ENCODE peak calls at places on chromosomes 1 and 21, in ten cellular contexts. A is NCI-H1048; E is AG09309; Y is activated naive CD8-positive, alpha-beta T cell treated with anti-CD3 and anti-CD28 coated beads, Interleukin-2, amount 50 U/mL, for 24 hours; L is stimulated activated CD4-positive, alpha-beta T cell treated with anti-CD3 and anti-CD28 coated beads, Interleukin-2, amount 100 ng/mL, for 48 hours; Q is GM23248; U is progenitor cell of endocrine pancreas; V is iris pigment epithelial cell; Z is ELR; F is foreskin fibroblast. H is an unnamed sample.

GRCh38 chr1:92299477-92300125 is 742 bp downstream of the RPAP2 start:
- DNase-seq in E (no peak), F (no peak), Z (peak), A (no peak), L (no peak), U (no peak), V (peak), Y (no peak), Q (peak), H (no peak)

GRCh38 chr21:26798856-26799751 is 46.1 kb downstream of the ADAMTS1 start:
- DNase-seq in U (no peak), Y (no peak), F (peak), Z (peak), Q (no peak), V (peak), L (no peak), E (no peak), A (no peak), H (no peak)

GRCh38 chr1:221429262-221429661 is 312.6 kb downstream of the DUSP10 start:
- DNase-seq in L (no peak), Q (peak), F (peak), A (no peak), Z (peak), Y (no peak), U (no peak), V (peak), E (no peak), H (no peak)

GRCh38 chr1:89262643-89263042 is 10.0 kb downstream of the GBP5 start:
- DNase-seq in Z (peak), Q (peak), E (peak), V (peak), U (no peak), Y (no peak), L (no peak), F (peak), A (no peak), H (no peak)

GRCh38 chr1:246582301-246583055 is 16.2 kb downstream of the CNST start:
- DNase-seq in U (no peak), E (no peak), A (no peak), Y (no peak), V (no peak), F (no peak), Z (no peak), Q (no peak), L (no peak), H (no peak)

GRCh38 chr1:162537216-162537615 is 24.3 kb upstream of the UAP1 start:
- DNase-seq in A (no peak), U (no peak), F (no peak), Z (no peak), Q (peak), E (no peak), V (no peak), L (no peak), Y (no peak), H (no peak)

GRCh38 chr1:155941845-155942507 is 538 bp downstream of the RXFP4 start:
- DNase-seq in U (no peak), Q (peak), L (no peak), E (no peak), Z (no peak), V (no peak), A (no peak), Y (no peak), F (peak), H (no peak)

GRCh38 chr1:98102369-98103030 is 181.7 kb upstream of the DPYD start:
- DNase-seq in E (no peak), U (no peak), A (no peak), Y (no peak), F (peak), Q (peak), L (no peak), Z (peak), V (peak), H (no peak)

GRCh38 chr1:58654322-58654721 is 45.5 kb downstream of the MYSM1 start:
- DNase-seq in V (no peak), U (no peak), E (no peak), A (no peak), Z (no peak), L (no peak), Y (no peak), F (no peak), Q (no peak), H (no peak)

GRCh38 chr1:25743164-25744139 is 56.5 kb upstream of the SELENON start:
- DNase-seq in A (no peak), V (peak), F (peak), Q (peak), E (no peak), U (no peak), Z (no peak), L (no peak), Y (no peak), H (no peak)

GRCh38 chr1:156499703-156500577 is 635 bp downstream of the MEF2D start:
- DNase-seq in A (no peak), L (no peak), Z (peak), Y (peak), U (peak), F (peak), V (no peak), Q (peak), E (no peak), H (peak)

GRCh38 chr1:203600782-203601513 is 25.7 kb upstream of the ATP2B4 start:
- DNase-seq in Q (peak), E (no peak), A (no peak), F (no peak), U (no peak), V (no peak), L (no peak), Y (no peak), Z (peak), H (no peak)

GRCh38 chr1:8055973-8056372 is 29.9 kb upstream of the ERRFI1 start:
- DNase-seq in V (peak), Q (peak), L (no peak), Z (peak), E (peak), F (peak), U (no peak), A (no peak), Y (no peak), H (no peak)

GRCh38 chr1:1781526-1781903 is 3.2 kb upstream of the NADK start:
- DNase-seq in Q (peak), V (no peak), F (peak), E (no peak), A (no peak), Y (no peak), U (no peak), L (no peak), Z (no peak), H (no peak)

GRCh38 chr1:186896211-186896610 is 67.5 kb downstream of the PLA2G4A start:
- DNase-seq in U (no peak), V (peak), Q (peak), E (no peak), A (no peak), F (no peak), Y (no peak), Z (no peak), L (no peak), H (no peak)

GRCh38 chr1:9890224-9890731 is 19.8 kb downstream of the CTNNBIP1 start:
- DNase-seq in U (no peak), F (peak), A (no peak), Q (peak), Y (no peak), E (peak), Z (peak), L (no peak), V (peak), H (no peak)

GRCh38 chr21:26385721-26386120 is 187.4 kb downstream of the CYYR1 start:
- DNase-seq in A (peak), V (peak), L (no peak), Y (no peak), U (no peak), F (peak), Z (peak), E (no peak), Q (peak), H (no peak)

GRCh38 chr21:42056996-42057689 is 14.0 kb upstream of the UMODL1 start:
- DNase-seq in L (no peak), U (peak), Y (no peak), Q (peak), F (peak), A (peak), V (peak), E (peak), Z (peak), H (no peak)

GRCh38 chr1:247471445-247472016 is 13.6 kb upstream of the OR2B11 start:
- DNase-seq in L (no peak), Q (no peak), Y (no peak), A (no peak), Z (no peak), E (no peak), U (no peak), V (no peak), F (no peak), H (no peak)

GRCh38 chr1:193634470-193634869 is 448.1 kb upstream of the B3GALT2 start:
- DNase-seq in L (no peak), A (no peak), F (peak), E (no peak), Z (no peak), U (no peak), Q (peak), Y (no peak), V (peak), H (no peak)

GRCh38 chr21:40635336-40635735 is 211.6 kb downstream of the DSCAM start:
- DNase-seq in A (no peak), L (no peak), Q (no peak), F (no peak), U (no peak), Z (no peak), Y (no peak), V (no peak), E (no peak), H (no peak)

GRCh38 chr1:161766102-161766981 is at the start of gene ATF6:
- DNase-seq in F (peak), A (peak), U (peak), Z (peak), V (peak), Y (peak), Q (peak), L (peak), E (peak), H (peak)

GRCh38 chr1:210407207-210407886 is 78.6 kb downstream of the HHAT start:
- DNase-seq in U (peak), L (peak), F (peak), Q (peak), Z (peak), E (no peak), V (peak), A (peak), Y (peak), H (peak)

GRCh38 chr1:53316742-53317650 is 10.9 kb downstream of the LRP8 start:
- DNase-seq in A (no peak), F (peak), V (no peak), Y (no peak), E (no peak), U (no peak), Q (no peak), Z (no peak), L (no peak), H (no peak)

GRCh38 chr1:82059931-82060330 is 259.2 kb downstream of the ADGRL2 start:
- DNase-seq in E (no peak), A (no peak), Y (no peak), U (no peak), F (peak), Z (no peak), L (no peak), Q (no peak), V (no peak), H (no peak)

GRCh38 chr1:160374701-160375443 is 8.0 kb downstream of the NHLH1 start:
- DNase-seq in V (no peak), A (no peak), E (no peak), Z (no peak), F (no peak), Q (no peak), U (no peak), Y (no peak), L (no peak), H (no peak)

GRCh38 chr1:29161977-29162376 is 19.7 kb downstream of the SRSF4 start:
- DNase-seq in A (no peak), Z (no peak), F (no peak), Q (no peak), Y (no peak), U (no peak), E (no peak), L (no peak), V (no peak), H (no peak)

GRCh38 chr1:35319988-35320713 is 51.6 kb downstream of the ZMYM4 start:
- DNase-seq in V (peak), Q (peak), Y (no peak), A (no peak), Z (no peak), U (no peak), F (peak), L (no peak), E (no peak), H (no peak)

GRCh38 chr1:39047374-39048229 is 21.5 kb downstream of the NDUFS5 start:
- DNase-seq in F (peak), Y (no peak), A (no peak), L (no peak), Q (peak), U (no peak), V (peak), Z (peak), E (peak), H (no peak)

GRCh38 chr1:37795340-37796110 is 1.9 kb downstream of the MANEAL start:
- DNase-seq in Y (peak), E (no peak), Z (no peak), U (peak), A (no peak), Q (peak), V (peak), F (peak), L (peak), H (no peak)

GRCh38 chr1:25615563-25616079 is 970 bp upstream of the MAN1C1 start:
- DNase-seq in L (no peak), Y (no peak), E (no peak), V (peak), A (no peak), Z (no peak), F (peak), U (no peak), Q (peak), H (no peak)

GRCh38 chr1:203126866-203127671 is 457 bp upstream of the ADORA1 start:
- DNase-seq in L (no peak), F (no peak), A (no peak), U (no peak), Y (no peak), V (peak), E (no peak), Q (peak), Z (peak), H (no peak)

GRCh38 chr21:16085436-16085835 is 355.7 kb downstream of the USP25 start:
- DNase-seq in U (no peak), F (peak), Q (peak), V (no peak), E (no peak), A (no peak), L (no peak), Y (no peak), Z (peak), H (no peak)

H was measured in memory B cell.